ENCODE peak calls at places on chromosomes 6 and 20, in six cellular contexts. S, C, T, F, N and E are unnamed samples.

GRCh38 chr20:31517373-31517772 is 3.1 kb downstream of the HM13 start:
- DNase-seq in S (peak; percentile 32), C (peak; percentile 69), T (peak; percentile 76), F (no peak), N (no peak), E (no peak)

GRCh38 chr6:120354452-120355098 is 979.7 kb downstream of the TBC1D32 start:
- DNase-seq in S (no peak), C (no peak), T (no peak), F (no peak), N (no peak), E (no peak)

GRCh38 chr20:20237093-20237959 is 130.6 kb upstream of the INSM1 start:
- DNase-seq in S (no peak), C (peak; percentile 47), T (peak; percentile 40), F (no peak), N (no peak), E (no peak)

GRCh38 chr20:10636326-10636818 is 37.4 kb downstream of the JAG1 start:
- DNase-seq in S (no peak), C (peak; percentile 92), T (no peak), F (no peak), N (no peak), E (no peak)

GRCh38 chr20:53660947-53661381 is 67.3 kb upstream of the ZNF217 start:
- DNase-seq in S (no peak), C (peak; percentile 50), T (no peak), F (no peak), N (no peak), E (no peak)

GRCh38 chr6:130500693-130501092 is 134.9 kb downstream of the TMEM200A start:
- DNase-seq in S (peak; percentile 82), C (peak; percentile 89), T (no peak), F (no peak), N (no peak), E (no peak)

GRCh38 chr6:106098383-106099234 is 12.5 kb downstream of the PRDM1 start:
- DNase-seq in S (no peak), C (peak; percentile 83), T (peak; percentile 61), F (peak; percentile 68), N (peak; percentile 61), E (peak; percentile 53)

GRCh38 chr6:64000873-64001497 is 365.4 kb downstream of the PHF3 start:
- DNase-seq in S (no peak), C (no peak), T (no peak), F (no peak), N (no peak), E (no peak)

GRCh38 chr6:14765106-14765505 is 480.8 kb upstream of the JARID2 start:
- DNase-seq in S (peak; percentile 20), C (peak; percentile 23), T (peak; percentile 40), F (no peak), N (no peak), E (no peak)

GRCh38 chr6:127776320-127776719 is 124.5 kb downstream of the THEMIS start:
- DNase-seq in S (no peak), C (no peak), T (no peak), F (no peak), N (no peak), E (no peak)

GRCh38 chr20:25321262-25321831 is 69.3 kb downstream of the ABHD12 start:
- DNase-seq in S (no peak), C (no peak), T (no peak), F (no peak), N (no peak), E (no peak)

GRCh38 chr6:40845588-40845987 is 193.4 kb downstream of the UNC5CL start:
- DNase-seq in S (no peak), C (peak; percentile 42), T (peak; percentile 52), F (no peak), N (no peak), E (no peak)

GRCh38 chr6:136652656-136653055 is 102.4 kb upstream of the MAP7 start:
- DNase-seq in S (no peak), C (no peak), T (no peak), F (no peak), N (no peak), E (no peak)

GRCh38 chr6:44738652-44739141 is 351.2 kb downstream of the CDC5L start:
- DNase-seq in S (no peak), C (peak; percentile 50), T (peak; percentile 10), F (no peak), N (no peak), E (no peak)

GRCh38 chr20:48739395-48740268 is 88.2 kb downstream of the PREX1 start:
- DNase-seq in S (no peak), C (no peak), T (no peak), F (no peak), N (no peak), E (no peak)

GRCh38 chr20:45995213-45996097 is 13.3 kb upstream of the MMP9 start:
- DNase-seq in S (no peak), C (no peak), T (peak; percentile 50), F (no peak), N (no peak), E (no peak)

GRCh38 chr6:120556491-120556890 is 777.8 kb downstream of the TBC1D32 start:
- DNase-seq in S (no peak), C (no peak), T (no peak), F (no peak), N (no peak), E (no peak)